ENCODE peak calls at places on chromosomes 6 and 20, in six cellular contexts. K is NCI-H345; L is stimulated activated CD4-positive, alpha-beta T cell treated with anti-CD3 and anti-CD28 coated beads, Interleukin-4, amount 100 ng/mL, for 24 hours; W is NCI-H2081; D is germinal center; M is GM19239. E is an unnamed sample.
A peak's percentile ranks its signal among the peaks of the same experiment; 100 is the strongest.

GRCh38 chr6:89281779-89282246 is 33.3 kb downstream of the GABRR2 start:
- DNase-seq in K (no peak), L (peak; percentile 45), W (no peak), D (peak; percentile 87), M (peak; percentile 80), E (no peak)

GRCh38 chr20:58649288-58650180 is 1.5 kb upstream of the STX16 start:
- DNase-seq in K (no peak), L (peak; percentile 42), W (no peak), D (peak; percentile 51), M (no peak), E (no peak)

GRCh38 chr6:113723182-113723581 is 134.0 kb upstream of the MARCKS start:
- DNase-seq in K (no peak), L (no peak), W (no peak), D (no peak), M (no peak), E (no peak)

GRCh38 chr6:127053032-127053908 is 65.2 kb upstream of the RSPO3 start:
- DNase-seq in K (no peak), L (no peak), W (no peak), D (no peak), M (no peak), E (no peak)

GRCh38 chr20:25059487-25059820 is 1.5 kb upstream of the ACSS1 start:
- DNase-seq in K (no peak), L (no peak), W (no peak), D (no peak), M (no peak), E (no peak)

GRCh38 chr6:52317841-52318581 is 33.5 kb upstream of the MCM3 start:
- DNase-seq in K (no peak), L (no peak), W (no peak), D (no peak), M (peak; percentile 54), E (no peak)

GRCh38 chr20:13119583-13119982 is 101.5 kb upstream of the ISM1 start:
- DNase-seq in K (peak; percentile 87), L (peak; percentile 53), W (peak; percentile 59), D (peak; percentile 7), M (peak; percentile 18), E (peak; percentile 22)

GRCh38 chr20:62561182-62561581 is 81.1 kb upstream of the SLCO4A1 start:
- DNase-seq in K (no peak), L (no peak), W (no peak), D (peak; percentile 27), M (no peak), E (no peak)

GRCh38 chr20:9323622-9324021 is 190.8 kb upstream of the LAMP5 start:
- DNase-seq in K (no peak), L (no peak), W (no peak), D (no peak), M (no peak), E (peak; percentile 10)

GRCh38 chr6:75943381-75943780 is 129.1 kb downstream of the IMPG1 start:
- DNase-seq in K (peak; percentile 12), L (no peak), W (peak; percentile 17), D (no peak), M (no peak), E (no peak)

GRCh38 chr6:126056355-126057004 is 70.1 kb downstream of the TRMT11 start:
- DNase-seq in K (no peak), L (no peak), W (no peak), D (no peak), M (no peak), E (no peak)

GRCh38 chr20:60718743-60719142 is 533.3 kb upstream of the CDH4 start:
- DNase-seq in K (no peak), L (no peak), W (no peak), D (no peak), M (no peak), E (no peak)

GRCh38 chr6:64985726-64986125 is 721.3 kb downstream of the EYS start:
- DNase-seq in K (no peak), L (no peak), W (no peak), D (no peak), M (no peak), E (no peak)

GRCh38 chr20:35992713-35993335 is 24.4 kb downstream of the CNBD2 start:
- DNase-seq in K (peak; percentile 81), L (peak; percentile 45), W (peak; percentile 61), D (peak; percentile 83), M (peak; percentile 79), E (no peak)

GRCh38 chr20:23637282-23638221 is at the start of gene CST3:
- DNase-seq in K (peak; percentile 92), L (no peak), W (peak; percentile 86), D (peak; percentile 14), M (peak; percentile 49), E (peak; percentile 59)

GRCh38 chr6:31821301-31822037 is 6.1 kb upstream of the HSPA1B start:
- DNase-seq in K (no peak), L (peak; percentile 75), W (no peak), D (peak; percentile 60), M (no peak), E (peak; percentile 33)

GRCh38 chr20:49620364-49621240 is 52.7 kb upstream of the PTGIS start:
- DNase-seq in K (no peak), L (peak; percentile 17), W (no peak), D (peak; percentile 83), M (peak; percentile 72), E (no peak)

GRCh38 chr6:12957321-12958051 is 240.9 kb downstream of the PHACTR1 start:
- DNase-seq in K (no peak), L (peak; percentile 4), W (no peak), D (peak; percentile 8), M (no peak), E (no peak)

GRCh38 chr6:116682334-116682712 is 1.3 kb downstream of the KPNA5 start:
- DNase-seq in K (no peak), L (peak; percentile 40), W (no peak), D (peak; percentile 16), M (no peak), E (no peak)

GRCh38 chr6:137761072-137761471 is 106.0 kb upstream of the TNFAIP3 start:
- DNase-seq in K (no peak), L (no peak), W (no peak), D (no peak), M (no peak), E (no peak)

GRCh38 chr20:51350941-51351631 is 191.4 kb downstream of the NFATC2 start:
- DNase-seq in K (no peak), L (no peak), W (no peak), D (no peak), M (no peak), E (no peak)

GRCh38 chr20:13458860-13459451 is 179.8 kb downstream of the TASP1 start:
- DNase-seq in K (peak; percentile 34), L (peak; percentile 7), W (peak; percentile 11), D (peak; percentile 54), M (peak; percentile 14), E (no peak)

GRCh38 chr6:109794201-109794926 is 103.3 kb downstream of the FIG4 start:
- DNase-seq in K (peak; percentile 61), L (no peak), W (no peak), D (no peak), M (no peak), E (no peak)

GRCh38 chr20:3228750-3229032 is 10.3 kb downstream of the SLC4A11 start:
- DNase-seq in K (no peak), L (no peak), W (no peak), D (no peak), M (no peak), E (no peak)

E was measured in progenitor cell of endocrine pancreas.